ENCODE peak calls at places on chromosomes 7 and 10, in ten cellular contexts. J is H1, Y is A549, F is HepG2, H is suprapubic skin, R is sigmoid colon, Z is upper lobe of left lung, C is ovary, V is K562, O is stomach. T is an unnamed sample. For H3K4me1, the result is how much of the 10 kb centered on the place peaks cover.

GRCh38 chr10:121928528-121928884 is 675 bp upstream of the ATE1 start:
- DNase-seq in J (no peak), Y (no peak), F (no peak), H (no peak), R (no peak), Z (no peak), C (no peak), V (no peak), O (peak), T (no peak)

GRCh38 chr10:17290226-17290625 is 62.2 kb downstream of the VIM start:
- DNase-seq in J (no peak), Y (no peak), F (no peak), H (no peak), R (no peak), Z (no peak), C (no peak), V (peak), O (no peak), T (no peak)

GRCh38 chr7:55158541-55158940 is 139.7 kb downstream of the EGFR start:
- DNase-seq in J (no peak), Y (no peak), F (no peak), H (no peak), R (no peak), Z (no peak), C (no peak), V (no peak), O (no peak), T (no peak)

GRCh38 chr7:140577656-140578055 is 63.0 kb downstream of the DENND2A start:
- DNase-seq in J (no peak), Y (no peak), F (no peak), H (no peak), R (no peak), Z (no peak), C (no peak), V (no peak), O (no peak), T (no peak)

GRCh38 chr10:77555591-77556212 is 81.9 kb downstream of the KCNMA1 start:
- DNase-seq in J (no peak), Y (no peak), F (no peak), H (no peak), R (no peak), Z (no peak), C (no peak), V (no peak), O (no peak), T (no peak)

GRCh38 chr10:79925614-79926013 is 23.3 kb downstream of the SFTPD start:
- DNase-seq in J (peak), Y (no peak), F (no peak), H (no peak), R (no peak), Z (no peak), C (no peak), V (no peak), O (no peak), T (no peak)

GRCh38 chr10:73780301-73780700 is 1.5 kb upstream of the CHCHD1 start:
- DNase-seq in J (no peak), Y (no peak), F (no peak), H (no peak), R (peak), Z (no peak), C (no peak), V (no peak), O (no peak), T (no peak)

GRCh38 chr7:22992874-22993840 is 20.8 kb downstream of the HYCC1 start:
- DNase-seq in J (no peak), Y (no peak), F (no peak), H (no peak), R (no peak), Z (no peak), C (no peak), V (no peak), O (no peak), T (no peak)

GRCh38 chr10:133139561-133140065 is 20.4 kb upstream of the KNDC1 start:
- DNase-seq in J (peak), Y (no peak), F (no peak), H (peak), R (peak), Z (peak), C (no peak), V (no peak), O (no peak), T (no peak)

GRCh38 chr7:24197852-24198251 is 86.1 kb upstream of the NPY start:
- DNase-seq in J (no peak), Y (no peak), F (no peak), H (no peak), R (no peak), Z (no peak), C (no peak), V (no peak), O (no peak), T (no peak)

GRCh38 chr10:86775056-86775858 is 18.8 kb downstream of the BMPR1A start:
- DNase-seq in J (no peak), Y (no peak), F (peak), H (no peak), R (no peak), Z (no peak), C (no peak), V (peak), O (no peak), T (no peak)

GRCh38 chr7:30252885-30253795 is 31.3 kb upstream of the ZNRF2 start:
- DNase-seq in J (no peak), Y (no peak), F (no peak), H (no peak), R (peak), Z (no peak), C (no peak), V (no peak), O (peak), T (peak)

GRCh38 chr7:99143522-99143852 is 421 bp downstream of the SMURF1 start:
- DNase-seq in J (no peak), Y (no peak), F (no peak), H (no peak), R (no peak), Z (peak), C (no peak), V (peak), O (no peak), T (no peak)

DNA sequence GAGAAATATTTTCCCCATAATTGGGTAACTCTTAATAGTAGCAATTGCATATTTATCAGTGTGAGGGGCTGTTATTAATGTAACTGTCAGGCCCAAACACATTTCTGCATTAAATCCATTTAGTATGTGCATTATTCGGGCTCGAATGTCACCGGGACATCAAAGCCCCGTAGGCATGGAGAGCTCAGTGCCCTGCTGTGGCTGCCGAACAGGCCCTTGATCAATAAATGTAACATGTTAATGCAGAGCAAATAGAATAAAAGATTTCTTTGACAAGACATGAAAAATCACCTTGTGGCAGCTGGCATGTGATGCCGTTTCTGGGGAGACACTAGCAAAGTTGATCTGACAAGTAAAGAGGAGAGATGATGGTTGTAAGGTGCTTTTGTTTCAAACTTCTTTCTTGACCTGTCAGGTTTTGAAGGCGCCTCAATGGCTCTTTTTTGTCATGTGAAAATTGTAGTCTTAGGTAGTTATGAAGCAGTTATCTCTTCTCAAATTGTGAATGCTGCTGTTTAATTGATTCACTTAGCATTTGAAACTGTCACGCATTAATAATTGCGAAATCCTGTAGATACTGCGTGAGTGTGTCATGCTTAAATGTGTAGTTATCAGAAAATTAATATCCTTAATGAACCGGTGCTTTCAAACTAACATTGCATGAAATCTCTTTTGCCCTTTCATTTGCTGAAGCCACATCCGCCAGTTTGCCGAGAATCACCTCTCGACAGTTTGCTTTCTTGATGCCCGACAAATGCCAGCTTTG is 19.4 kb downstream of the LRMDA start:
- DNase-seq in J (no peak), Y (no peak), F (no peak), H (no peak), R (no peak), Z (no peak), C (no peak), V (no peak), O (no peak), T (no peak)
- TF ChIP-seq POLR2A in J (no peak), Y (no peak), F (no peak), H (no peak), R (no peak), Z (no peak), C (no peak), V (no peak), O (no peak), T (no peak)

GRCh38 chr7:102874966-102875365 is 37.8 kb upstream of the LRRC17 start:
- DNase-seq in J (no peak), Y (no peak), F (no peak), H (no peak), R (no peak), Z (no peak), C (no peak), V (no peak), O (no peak), T (no peak)

GRCh38 chr7:102874166-102874829 is 38.5 kb upstream of the LRRC17 start:
- DNase-seq in J (no peak), Y (peak), F (peak), H (no peak), R (no peak), Z (no peak), C (no peak), V (no peak), O (no peak), T (no peak)

GRCh38 chr7:102873470-102874165 is 39.2 kb upstream of the LRRC17 start:
- DNase-seq in J (no peak), Y (no peak), F (no peak), H (no peak), R (no peak), Z (no peak), C (no peak), V (no peak), O (no peak), T (no peak)

GRCh38 chr7:102869195-102869594 is 43.6 kb upstream of the LRRC17 start:
- DNase-seq in J (no peak), Y (no peak), F (peak), H (no peak), R (no peak), Z (no peak), C (no peak), V (no peak), O (no peak), T (no peak)

GRCh38 chr7:102872460-102872859 is 40.3 kb upstream of the LRRC17 start:
- DNase-seq in J (no peak), Y (peak), F (no peak), H (no peak), R (no peak), Z (no peak), C (no peak), V (no peak), O (no peak), T (no peak)
- H3K4me1 ChIP-seq in J (under half), Y (half or more), F (half or more), H (under half), R (under half), Z (under half), C (under half), V (under half), O (under half), T (under half)

GRCh38 chr7:156168434-156168833 is 356.2 kb upstream of the SHH start:
- DNase-seq in J (no peak), Y (no peak), F (no peak), H (no peak), R (no peak), Z (peak), C (no peak), V (no peak), O (no peak), T (no peak)

GRCh38 chr7:156167987-156168386 is 355.7 kb upstream of the SHH start:
- DNase-seq in J (no peak), Y (no peak), F (no peak), H (no peak), R (no peak), Z (no peak), C (no peak), V (no peak), O (no peak), T (no peak)

GRCh38 chr7:156169474-156170370 is 357.5 kb upstream of the SHH start:
- DNase-seq in J (no peak), Y (no peak), F (no peak), H (no peak), R (no peak), Z (peak), C (no peak), V (no peak), O (no peak), T (no peak)

GRCh38 chr7:156166692-156167416 is 354.6 kb upstream of the SHH start:
- DNase-seq in J (no peak), Y (no peak), F (no peak), H (no peak), R (no peak), Z (no peak), C (no peak), V (no peak), O (no peak), T (no peak)

DNA sequence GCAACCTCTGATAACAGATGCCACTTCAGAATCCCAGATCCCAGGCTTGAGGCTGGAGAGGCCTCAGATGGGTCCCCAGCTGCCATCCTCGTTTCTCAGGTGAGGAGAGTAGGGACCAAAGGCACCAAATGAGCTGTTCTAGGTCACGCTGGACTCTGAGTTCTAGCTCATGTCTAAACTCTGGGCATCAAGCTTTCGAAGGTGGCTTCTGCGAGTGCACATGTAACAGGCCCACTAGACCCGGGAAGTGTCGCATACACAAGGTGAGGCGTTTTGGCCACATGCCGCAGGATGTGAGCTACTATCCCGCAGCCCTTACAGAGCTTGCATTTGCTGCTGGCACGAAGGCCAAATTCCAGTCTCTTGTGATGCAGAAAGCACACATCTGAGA is 355.1 kb upstream of the SHH start:
- DNase-seq in J (no peak), Y (no peak), F (no peak), H (no peak), R (no peak), Z (no peak), C (no peak), V (no peak), O (no peak), T (no peak)
- TF ChIP-seq EP300 in J (no peak), Y (no peak), F (no peak), H (no peak), R (no peak), Z (no peak), C (no peak), V (no peak), O (no peak), T (no peak)

DNA sequence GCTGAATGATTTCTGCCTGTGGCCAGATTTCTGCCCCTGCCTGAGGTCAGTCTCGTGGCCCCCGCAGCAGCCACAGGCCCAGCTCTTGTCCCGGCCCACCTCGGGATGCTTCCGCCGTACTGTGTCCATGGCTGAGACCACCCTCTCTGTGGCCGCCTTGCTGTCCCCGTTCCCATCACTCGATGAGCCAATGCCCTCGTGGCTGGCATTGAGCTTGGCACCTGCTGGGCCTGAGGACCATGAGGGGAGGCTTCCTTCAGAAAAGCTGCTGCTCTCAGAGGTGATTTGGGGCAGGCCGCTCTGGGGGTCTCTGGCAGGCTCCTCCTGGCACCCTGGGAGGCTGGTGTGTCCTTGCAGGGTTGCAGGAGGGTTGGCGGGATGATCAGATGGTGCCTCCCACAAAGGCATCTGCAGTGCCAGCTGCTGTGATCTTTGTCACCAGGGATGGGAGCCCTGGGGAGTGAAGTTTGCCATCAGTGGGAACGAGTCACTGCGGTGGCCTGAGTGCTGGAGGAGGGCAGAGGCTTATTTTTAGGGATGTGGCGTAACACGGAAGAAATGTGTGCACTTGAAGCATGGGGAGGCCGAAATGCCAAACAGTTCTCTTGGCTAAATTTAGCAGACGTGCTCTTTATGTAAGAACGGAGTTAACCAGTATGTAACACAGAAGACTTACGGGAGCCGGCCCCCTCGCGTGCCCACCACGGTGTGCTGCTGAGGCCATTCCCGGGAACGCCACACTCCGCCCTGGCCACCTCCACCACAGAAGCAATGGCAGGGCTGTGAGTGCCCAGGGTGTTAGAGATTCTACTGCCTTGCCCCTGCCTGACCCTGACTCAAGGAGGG is 47.7 kb downstream of the VIPR2 start:
- DNase-seq in J (peak), Y (no peak), F (no peak), H (peak), R (peak), Z (peak), C (no peak), V (no peak), O (peak), T (peak)
- TF ChIP-seq POLR2A in J (no peak), Y (no peak), F (no peak), H (no peak), R (no peak), Z (no peak), C (no peak), V (no peak), O (no peak), T (no peak)

DNA sequence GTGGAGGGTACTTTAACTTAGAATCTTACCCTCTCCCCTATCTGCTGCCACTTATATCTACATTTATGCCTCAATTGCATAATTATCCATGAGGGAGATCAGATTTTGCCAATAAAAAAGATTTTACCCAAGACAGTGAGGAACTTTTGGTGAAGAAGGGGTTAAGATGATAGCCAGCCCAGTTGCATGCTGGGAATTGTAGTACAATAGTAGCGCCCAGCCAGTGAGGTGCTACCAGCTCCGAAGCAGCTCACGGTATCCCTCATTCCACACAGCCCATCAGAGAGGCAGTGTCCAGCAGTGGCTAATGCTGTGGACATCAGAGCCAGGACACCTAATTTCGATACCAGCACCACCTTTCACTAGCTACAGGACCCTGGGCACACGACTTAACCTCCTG is 5.9 kb upstream of the LGI1 start:
- DNase-seq in J (no peak), Y (peak), F (no peak), H (no peak), R (no peak), Z (no peak), C (no peak), V (peak), O (no peak), T (peak)
- H3K4me1 ChIP-seq in J (under half), Y (under half), F (under half), H (under half), R (half or more), Z (under half), C (under half), V (under half), O (under half), T (under half)

GRCh38 chr7:158546214-158546613 is 41.4 kb downstream of the PTPRN2 start:
- DNase-seq in J (no peak), Y (no peak), F (no peak), H (no peak), R (no peak), Z (peak), C (no peak), V (no peak), O (no peak), T (no peak)
- TF ChIP-seq EP300 in J (no peak), Y (no peak), F (no peak), H (no peak), R (no peak), Z (no peak), C (no peak), V (no peak), O (no peak), T (no peak)

DNA sequence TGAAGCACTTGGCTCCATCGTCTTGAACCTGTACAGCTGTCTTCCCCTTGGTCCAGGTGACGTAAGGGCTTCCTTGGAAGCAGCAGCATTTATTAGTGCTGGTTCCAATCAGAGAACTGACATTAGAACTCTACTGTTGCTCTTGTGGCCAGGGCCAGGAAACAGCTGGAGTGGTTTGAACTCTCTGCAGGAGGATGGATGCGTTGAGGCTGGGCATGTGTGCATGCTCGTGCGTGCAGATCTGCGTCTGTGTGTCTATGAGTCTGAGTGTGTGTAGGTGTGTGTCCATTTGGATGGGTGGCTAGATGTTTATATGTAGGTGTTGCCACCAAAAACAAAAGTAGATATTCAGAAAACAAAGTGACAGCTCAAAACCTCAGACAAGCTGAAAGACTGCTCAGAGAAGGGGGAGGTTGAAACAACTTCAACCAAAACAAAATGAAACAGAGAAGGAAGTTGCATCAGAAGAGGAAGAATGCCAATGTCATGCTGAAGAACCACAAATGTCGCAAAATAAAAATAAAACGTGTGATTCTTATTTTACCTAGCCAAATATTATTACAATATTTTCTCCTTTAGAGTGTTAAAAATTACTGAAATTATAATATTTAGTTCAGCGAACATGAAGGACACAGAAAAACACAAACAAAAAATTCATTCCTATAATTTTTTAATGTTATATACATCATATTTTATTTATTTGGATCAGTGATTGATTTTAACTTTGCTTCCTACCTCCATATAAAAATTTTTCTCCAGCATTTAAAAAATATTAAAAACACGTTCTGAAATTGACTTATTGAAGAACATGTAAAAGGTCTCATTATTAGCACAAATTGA is 96.1 kb upstream of the MKLN1 start:
- DNase-seq in J (no peak), Y (no peak), F (no peak), H (no peak), R (peak), Z (no peak), C (peak), V (no peak), O (peak), T (peak)
- TF ChIP-seq POLR2A in J (no peak), Y (no peak), F (no peak), H (no peak), R (no peak), Z (no peak), C (no peak), V (no peak), O (no peak), T (no peak)

GRCh38 chr10:4242561-4243035 is 457.6 kb upstream of the KLF6 start:
- DNase-seq in J (no peak), Y (no peak), F (no peak), H (no peak), R (peak), Z (no peak), C (peak), V (no peak), O (no peak), T (no peak)
- H3K4me1 ChIP-seq in J (under half), Y (under half), F (under half), H (under half), R (under half), Z (under half), C (under half), V (under half), O (under half), T (under half)

DNA sequence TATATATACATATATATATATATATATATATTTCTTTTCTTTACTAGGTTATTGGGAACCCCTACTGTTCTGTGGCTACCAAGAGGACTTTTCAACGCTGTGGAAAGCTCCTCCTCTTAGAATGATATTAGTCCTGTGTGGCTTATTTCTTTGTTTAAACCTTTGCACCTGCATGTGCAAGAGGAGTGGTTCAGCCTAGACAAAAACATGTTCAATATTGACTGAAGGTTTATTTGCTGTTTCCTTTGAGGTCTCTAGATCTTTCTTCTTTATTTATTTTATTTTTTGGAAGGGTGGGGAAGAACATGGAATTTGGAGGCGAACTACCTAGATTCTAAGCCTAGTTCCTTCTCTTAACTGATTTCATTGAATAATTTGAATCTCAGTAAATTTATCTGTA is 118.1 kb downstream of the GNAT3 start:
- DNase-seq in J (no peak), Y (no peak), F (peak), H (no peak), R (no peak), Z (no peak), C (no peak), V (no peak), O (no peak), T (no peak)
- TF ChIP-seq EP300 in J (no peak), Y (no peak), F (no peak), H (no peak), R (no peak), Z (no peak), C (no peak), V (no peak), O (no peak), T (no peak)

T was measured in transverse colon.